ENCODE peak calls at places on chromosomes 7 and 10, in six cellular contexts. One of them, this sample, is unnamed.

GRCh38 chr7:70634071-70634470 is 497.9 kb upstream of the GALNT17 start:
- DNase-seq in upper lobe of right lung: no peak
- DNase-seq in HFFc6: no peak
- DNase-seq in stimulated activated CD4-positive, alpha-beta T cell treated with anti-CD3 and anti-CD28 coated beads, Interleukin-1b, Interleukin-23, amount 100 ng/mL, for 24 hours: no peak
- DNase-seq in NCI-H1417: no peak
- DNase-seq in putamen: no peak
- DNase-seq in this sample: no peak

GRCh38 chr7:7535688-7536087 is at the start of gene COL28A1:
- DNase-seq in stimulated activated CD4-positive, alpha-beta T cell treated with anti-CD3 and anti-CD28 coated beads, Interleukin-1b, Interleukin-23, amount 100 ng/mL, for 24 hours: no peak
- DNase-seq in upper lobe of right lung: no peak
- DNase-seq in HFFc6: no peak
- DNase-seq in putamen: no peak
- DNase-seq in NCI-H1417: no peak
- DNase-seq in this sample: no peak

GRCh38 chr7:27917774-27918314 is 177.9 kb downstream of the TAX1BP1 start:
- DNase-seq in putamen: no peak
- DNase-seq in upper lobe of right lung: no peak
- DNase-seq in HFFc6: peak; percentile 81
- DNase-seq in stimulated activated CD4-positive, alpha-beta T cell treated with anti-CD3 and anti-CD28 coated beads, Interleukin-1b, Interleukin-23, amount 100 ng/mL, for 24 hours: no peak
- DNase-seq in NCI-H1417: no peak
- DNase-seq in this sample: no peak

GRCh38 chr7:75795831-75796285 is 17.7 kb downstream of the CCL24 start:
- DNase-seq in HFFc6: no peak
- DNase-seq in NCI-H1417: no peak
- DNase-seq in stimulated activated CD4-positive, alpha-beta T cell treated with anti-CD3 and anti-CD28 coated beads, Interleukin-1b, Interleukin-23, amount 100 ng/mL, for 24 hours: no peak
- DNase-seq in upper lobe of right lung: no peak
- DNase-seq in putamen: no peak
- DNase-seq in this sample: no peak

GRCh38 chr7:116692599-116693308 is 20.8 kb downstream of the MET start:
- DNase-seq in upper lobe of right lung: no peak
- DNase-seq in HFFc6: peak; percentile 35
- DNase-seq in NCI-H1417: no peak
- DNase-seq in stimulated activated CD4-positive, alpha-beta T cell treated with anti-CD3 and anti-CD28 coated beads, Interleukin-1b, Interleukin-23, amount 100 ng/mL, for 24 hours: no peak
- DNase-seq in putamen: no peak
- DNase-seq in this sample: no peak

GRCh38 chr7:39811161-39811614 is 138.9 kb upstream of the CDK13 start:
- DNase-seq in HFFc6: peak; percentile 62
- DNase-seq in NCI-H1417: peak; percentile 93
- DNase-seq in upper lobe of right lung: no peak
- DNase-seq in putamen: no peak
- DNase-seq in stimulated activated CD4-positive, alpha-beta T cell treated with anti-CD3 and anti-CD28 coated beads, Interleukin-1b, Interleukin-23, amount 100 ng/mL, for 24 hours: no peak
- DNase-seq in this sample: no peak

GRCh38 chr10:103557455-103557854 is 64.0 kb downstream of the NEURL1 start:
- DNase-seq in stimulated activated CD4-positive, alpha-beta T cell treated with anti-CD3 and anti-CD28 coated beads, Interleukin-1b, Interleukin-23, amount 100 ng/mL, for 24 hours: no peak
- DNase-seq in putamen: no peak
- DNase-seq in upper lobe of right lung: no peak
- DNase-seq in HFFc6: no peak
- DNase-seq in NCI-H1417: no peak
- DNase-seq in this sample: no peak

GRCh38 chr10:9786101-9786500 is 1231.6 kb upstream of the CELF2 start:
- DNase-seq in putamen: no peak
- DNase-seq in stimulated activated CD4-positive, alpha-beta T cell treated with anti-CD3 and anti-CD28 coated beads, Interleukin-1b, Interleukin-23, amount 100 ng/mL, for 24 hours: no peak
- DNase-seq in upper lobe of right lung: no peak
- DNase-seq in NCI-H1417: no peak
- DNase-seq in HFFc6: no peak
- DNase-seq in this sample: no peak

GRCh38 chr7:18901351-18901750 is 216.1 kb downstream of the TWIST1 start:
- DNase-seq in stimulated activated CD4-positive, alpha-beta T cell treated with anti-CD3 and anti-CD28 coated beads, Interleukin-1b, Interleukin-23, amount 100 ng/mL, for 24 hours: no peak
- DNase-seq in NCI-H1417: no peak
- DNase-seq in HFFc6: no peak
- DNase-seq in putamen: no peak
- DNase-seq in upper lobe of right lung: no peak
- DNase-seq in this sample: no peak

GRCh38 chr7:133344275-133344674 is 91.4 kb downstream of the EXOC4 start:
- DNase-seq in stimulated activated CD4-positive, alpha-beta T cell treated with anti-CD3 and anti-CD28 coated beads, Interleukin-1b, Interleukin-23, amount 100 ng/mL, for 24 hours: no peak
- DNase-seq in HFFc6: peak; percentile 8
- DNase-seq in upper lobe of right lung: no peak
- DNase-seq in putamen: no peak
- DNase-seq in NCI-H1417: peak; percentile 46
- DNase-seq in this sample: no peak

This sample was measured in H9.